ENCODE peak calls at places on chromosomes 6 and 20, in seven cellular contexts. One of them, this sample, is unnamed.

GRCh38 chr6:143236151-143236788 is 175.6 kb downstream of the AIG1 start:
- DNase-seq in foreskin fibroblast: peak; percentile 72
- DNase-seq in retina: no peak
- DNase-seq in AG10803: peak; percentile 74
- DNase-seq in PC-9: no peak
- DNase-seq in adipocyte: no peak
- DNase-seq in dorsolateral prefrontal cortex: no peak
- DNase-seq in this sample: peak; percentile 9

GRCh38 chr6:4282926-4283325 is 147.6 kb upstream of the ECI2 start:
- DNase-seq in foreskin fibroblast: no peak
- DNase-seq in retina: no peak
- DNase-seq in AG10803: no peak
- DNase-seq in PC-9: no peak
- DNase-seq in adipocyte: no peak
- DNase-seq in dorsolateral prefrontal cortex: no peak
- DNase-seq in this sample: no peak

GRCh38 chr6:22072939-22073338 is 223.9 kb downstream of the PRL start:
- DNase-seq in foreskin fibroblast: no peak
- DNase-seq in retina: no peak
- DNase-seq in AG10803: peak; percentile 63
- DNase-seq in PC-9: no peak
- DNase-seq in adipocyte: peak; percentile 55
- DNase-seq in dorsolateral prefrontal cortex: no peak
- DNase-seq in this sample: no peak

GRCh38 chr6:104537185-104537584 is 322.5 kb downstream of the HACE1 start:
- DNase-seq in foreskin fibroblast: no peak
- DNase-seq in retina: no peak
- DNase-seq in AG10803: peak; percentile 56
- DNase-seq in PC-9: no peak
- DNase-seq in adipocyte: peak; percentile 86
- DNase-seq in dorsolateral prefrontal cortex: no peak
- DNase-seq in this sample: no peak

GRCh38 chr20:14616003-14616402 is 278.6 kb upstream of the FLRT3 start:
- DNase-seq in foreskin fibroblast: no peak
- DNase-seq in retina: no peak
- DNase-seq in AG10803: no peak
- DNase-seq in PC-9: no peak
- DNase-seq in adipocyte: no peak
- DNase-seq in dorsolateral prefrontal cortex: no peak
- DNase-seq in this sample: no peak

GRCh38 chr6:6837541-6838080 is 249.1 kb downstream of the LY86 start:
- DNase-seq in foreskin fibroblast: no peak
- DNase-seq in retina: no peak
- DNase-seq in AG10803: no peak
- DNase-seq in PC-9: no peak
- DNase-seq in adipocyte: no peak
- DNase-seq in dorsolateral prefrontal cortex: no peak
- DNase-seq in this sample: no peak

GRCh38 chr6:11357285-11357684 is 124.8 kb upstream of the NEDD9 start:
- DNase-seq in foreskin fibroblast: no peak
- DNase-seq in retina: no peak
- DNase-seq in AG10803: no peak
- DNase-seq in PC-9: peak; percentile 39
- DNase-seq in adipocyte: no peak
- DNase-seq in dorsolateral prefrontal cortex: no peak
- DNase-seq in this sample: no peak

GRCh38 chr20:2470051-2470431 is 548 bp downstream of the SNRPB start:
- DNase-seq in foreskin fibroblast: peak; percentile 17
- DNase-seq in retina: no peak
- DNase-seq in AG10803: peak; percentile 54
- DNase-seq in PC-9: peak; percentile 29
- DNase-seq in adipocyte: peak; percentile 74
- DNase-seq in dorsolateral prefrontal cortex: no peak
- DNase-seq in this sample: peak; percentile 34

GRCh38 chr6:56483929-56484328 is 158.8 kb downstream of the DST start:
- DNase-seq in foreskin fibroblast: no peak
- DNase-seq in retina: no peak
- DNase-seq in AG10803: no peak
- DNase-seq in PC-9: no peak
- DNase-seq in adipocyte: no peak
- DNase-seq in dorsolateral prefrontal cortex: no peak
- DNase-seq in this sample: peak; percentile 56

GRCh38 chr6:52937908-52938307 is 28.4 kb upstream of the GSTA3 start:
- DNase-seq in foreskin fibroblast: peak; percentile 31
- DNase-seq in retina: no peak
- DNase-seq in AG10803: peak; percentile 66
- DNase-seq in PC-9: no peak
- DNase-seq in adipocyte: peak; percentile 7
- DNase-seq in dorsolateral prefrontal cortex: no peak
- DNase-seq in this sample: peak; percentile 70

GRCh38 chr6:69994251-69994650 is 127.9 kb downstream of the COL19A1 start:
- DNase-seq in foreskin fibroblast: no peak
- DNase-seq in retina: no peak
- DNase-seq in AG10803: no peak
- DNase-seq in PC-9: no peak
- DNase-seq in adipocyte: peak; percentile 21
- DNase-seq in dorsolateral prefrontal cortex: no peak
- DNase-seq in this sample: no peak

GRCh38 chr6:134849920-134850447 is 99.9 kb downstream of the ALDH8A1 start:
- DNase-seq in foreskin fibroblast: no peak
- DNase-seq in retina: no peak
- DNase-seq in AG10803: no peak
- DNase-seq in PC-9: no peak
- DNase-seq in adipocyte: no peak
- DNase-seq in dorsolateral prefrontal cortex: no peak
- DNase-seq in this sample: no peak

GRCh38 chr6:8321671-8322404 is 113.5 kb downstream of the SLC35B3 start:
- DNase-seq in foreskin fibroblast: no peak
- DNase-seq in retina: no peak
- DNase-seq in AG10803: no peak
- DNase-seq in PC-9: no peak
- DNase-seq in adipocyte: no peak
- DNase-seq in dorsolateral prefrontal cortex: no peak
- DNase-seq in this sample: no peak

GRCh38 chr20:23294671-23295070 is 55.9 kb upstream of the NXT1 start:
- DNase-seq in foreskin fibroblast: no peak
- DNase-seq in retina: no peak
- DNase-seq in AG10803: no peak
- DNase-seq in PC-9: no peak
- DNase-seq in adipocyte: no peak
- DNase-seq in dorsolateral prefrontal cortex: no peak
- DNase-seq in this sample: no peak

GRCh38 chr20:1811621-1812498 is 83.3 kb upstream of the SIRPA start:
- DNase-seq in foreskin fibroblast: no peak
- DNase-seq in retina: no peak
- DNase-seq in AG10803: peak; percentile 42
- DNase-seq in PC-9: no peak
- DNase-seq in adipocyte: no peak
- DNase-seq in dorsolateral prefrontal cortex: no peak
- DNase-seq in this sample: no peak

GRCh38 chr20:62831361-62831788 is 14.5 kb downstream of the COL9A3 start:
- DNase-seq in foreskin fibroblast: no peak
- DNase-seq in retina: peak; percentile 22
- DNase-seq in AG10803: no peak
- DNase-seq in PC-9: peak; percentile 93
- DNase-seq in adipocyte: no peak
- DNase-seq in dorsolateral prefrontal cortex: no peak
- DNase-seq in this sample: no peak

GRCh38 chr6:16078064-16078463 is 50.8 kb upstream of the MYLIP start:
- DNase-seq in foreskin fibroblast: no peak
- DNase-seq in retina: no peak
- DNase-seq in AG10803: no peak
- DNase-seq in PC-9: no peak
- DNase-seq in adipocyte: no peak
- DNase-seq in dorsolateral prefrontal cortex: no peak
- DNase-seq in this sample: no peak

GRCh38 chr6:3517350-3517749 is 60.5 kb upstream of the SLC22A23 start:
- DNase-seq in foreskin fibroblast: peak; percentile 91
- DNase-seq in retina: no peak
- DNase-seq in AG10803: peak; percentile 96
- DNase-seq in PC-9: peak; percentile 37
- DNase-seq in adipocyte: peak; percentile 94
- DNase-seq in dorsolateral prefrontal cortex: no peak
- DNase-seq in this sample: peak; percentile 93

GRCh38 chr6:36596359-36596758 is 2.2 kb downstream of the SRSF3 start:
- DNase-seq in foreskin fibroblast: no peak
- DNase-seq in retina: no peak
- DNase-seq in AG10803: peak; percentile 43
- DNase-seq in PC-9: no peak
- DNase-seq in adipocyte: peak; percentile 57
- DNase-seq in dorsolateral prefrontal cortex: no peak
- DNase-seq in this sample: peak; percentile 34